ENCODE peak calls at places on chromosomes 3 and 15, in five cellular contexts. One of them, this sample, is unnamed.

GRCh38 chr15:41836713-41837454 is 1.8 kb upstream of the PLA2G4B start:
- DNase-seq in A549: no peak
- DNase-seq in HL-60: no peak
- DNase-seq in HCT116: no peak
- DNase-seq in brain microvascular endothelial cell: no peak
- DNase-seq in this sample: no peak

GRCh38 chr3:25572919-25573385 is 91.8 kb downstream of the TOP2B start:
- DNase-seq in A549: no peak
- DNase-seq in HL-60: no peak
- DNase-seq in HCT116: no peak
- DNase-seq in brain microvascular endothelial cell: peak; percentile 66
- DNase-seq in this sample: peak; percentile 65

GRCh38 chr15:38975282-38975990 is 410.8 kb upstream of the RASGRP1 start:
- DNase-seq in A549: peak; percentile 10
- DNase-seq in HL-60: no peak
- DNase-seq in HCT116: no peak
- DNase-seq in brain microvascular endothelial cell: no peak
- DNase-seq in this sample: no peak

GRCh38 chr3:142863010-142863787 is 25.7 kb downstream of the PCOLCE2 start:
- DNase-seq in A549: no peak
- DNase-seq in HL-60: no peak
- DNase-seq in HCT116: no peak
- DNase-seq in brain microvascular endothelial cell: no peak
- DNase-seq in this sample: peak; percentile 53

GRCh38 chr15:26790118-26790517 is 17.3 kb upstream of the GABRB3 start:
- DNase-seq in A549: no peak
- DNase-seq in HL-60: no peak
- DNase-seq in HCT116: no peak
- DNase-seq in brain microvascular endothelial cell: no peak
- DNase-seq in this sample: no peak

GRCh38 chr3:183967693-183968092 is 50.0 kb downstream of the ABCC5 start:
- DNase-seq in A549: no peak
- DNase-seq in HL-60: no peak
- DNase-seq in HCT116: no peak
- DNase-seq in brain microvascular endothelial cell: no peak
- DNase-seq in this sample: no peak

GRCh38 chr15:99424978-99425665 is 140.7 kb upstream of the MEF2A start:
- DNase-seq in A549: no peak
- DNase-seq in HL-60: no peak
- DNase-seq in HCT116: no peak
- DNase-seq in brain microvascular endothelial cell: peak; percentile 71
- DNase-seq in this sample: peak; percentile 78

GRCh38 chr3:129326591-129326990 is 47.9 kb downstream of the HMCES start:
- DNase-seq in A549: no peak
- DNase-seq in HL-60: no peak
- DNase-seq in HCT116: no peak
- DNase-seq in brain microvascular endothelial cell: no peak
- DNase-seq in this sample: no peak

GRCh38 chr15:96150277-96150676 is 180.2 kb upstream of the NR2F2 start:
- DNase-seq in A549: no peak
- DNase-seq in HL-60: no peak
- DNase-seq in HCT116: no peak
- DNase-seq in brain microvascular endothelial cell: no peak
- DNase-seq in this sample: no peak

GRCh38 chr15:28167042-28167441 is 67.9 kb upstream of the OCA2 start:
- DNase-seq in A549: no peak
- DNase-seq in HL-60: no peak
- DNase-seq in HCT116: no peak
- DNase-seq in brain microvascular endothelial cell: no peak
- DNase-seq in this sample: no peak

DNA sequence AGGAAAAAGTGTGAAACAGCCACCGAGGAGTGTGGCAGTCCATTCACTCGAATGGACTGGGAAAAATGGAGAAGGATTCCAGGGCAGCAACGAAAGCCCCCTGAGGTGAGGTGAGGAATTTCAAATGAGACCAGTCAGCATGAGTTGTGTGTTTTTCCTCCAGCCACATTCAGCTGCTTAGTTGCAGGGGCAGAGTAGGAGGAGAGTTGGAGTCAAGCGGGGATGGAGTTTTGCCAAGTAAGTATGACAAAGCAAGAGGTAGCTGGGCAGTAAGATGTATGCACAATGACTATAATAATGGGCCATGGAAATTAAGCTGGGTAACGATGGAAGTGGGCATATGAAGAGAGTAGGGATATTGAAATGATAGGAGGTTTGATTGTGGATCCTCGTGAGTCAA is 64.4 kb downstream of the CCDC54 start:
- DNase-seq in A549: no peak
- DNase-seq in HL-60: no peak
- DNase-seq in HCT116: no peak
- DNase-seq in brain microvascular endothelial cell: peak; percentile 47
- DNase-seq in this sample: peak; percentile 46
- TF ChIP-seq CTCF in A549: no peak
- TF ChIP-seq CTCF in HL-60: no peak
- TF ChIP-seq CTCF in HCT116: no peak
- TF ChIP-seq CTCF in brain microvascular endothelial cell: no peak
- TF ChIP-seq CTCF in this sample: no peak

GRCh38 chr15:70261083-70261482 is 163.4 kb upstream of the TLE3 start:
- DNase-seq in A549: no peak
- DNase-seq in HL-60: no peak
- DNase-seq in HCT116: no peak
- DNase-seq in brain microvascular endothelial cell: no peak
- DNase-seq in this sample: no peak

GRCh38 chr15:70260580-70260979 is 162.9 kb upstream of the TLE3 start:
- DNase-seq in A549: no peak
- DNase-seq in HL-60: no peak
- DNase-seq in HCT116: no peak
- DNase-seq in brain microvascular endothelial cell: no peak
- DNase-seq in this sample: no peak

GRCh38 chr15:70259640-70260066 is 161.9 kb upstream of the TLE3 start:
- DNase-seq in A549: peak; percentile 62
- DNase-seq in HL-60: no peak
- DNase-seq in HCT116: no peak
- DNase-seq in brain microvascular endothelial cell: no peak
- DNase-seq in this sample: no peak

GRCh38 chr15:70259030-70259424 is 161.3 kb upstream of the TLE3 start:
- DNase-seq in A549: no peak
- DNase-seq in HL-60: no peak
- DNase-seq in HCT116: no peak
- DNase-seq in brain microvascular endothelial cell: peak; percentile 62
- DNase-seq in this sample: peak; percentile 48

GRCh38 chr15:70260096-70260495 is 162.4 kb upstream of the TLE3 start:
- DNase-seq in A549: no peak
- DNase-seq in HL-60: no peak
- DNase-seq in HCT116: no peak
- DNase-seq in brain microvascular endothelial cell: no peak
- DNase-seq in this sample: no peak
- H3K4me3 ChIP-seq in A549: no peak overlapping the region
- H3K4me3 ChIP-seq in HL-60: no peak overlapping the region
- H3K4me3 ChIP-seq in HCT116: no peak overlapping the region
- H3K4me3 ChIP-seq in brain microvascular endothelial cell: no peak overlapping the region
- H3K4me3 ChIP-seq in this sample: no peak overlapping the region

GRCh38 chr3:197454014-197454413 is 101.8 kb downstream of the BDH1 start:
- DNase-seq in A549: no peak
- DNase-seq in HL-60: no peak
- DNase-seq in HCT116: peak; percentile 21
- DNase-seq in brain microvascular endothelial cell: no peak
- DNase-seq in this sample: no peak
- TF ChIP-seq CTCF in A549: peak; percentile 18
- TF ChIP-seq CTCF in HL-60: no peak
- TF ChIP-seq CTCF in HCT116: peak; percentile 49
- TF ChIP-seq CTCF in brain microvascular endothelial cell: peak; percentile 49
- TF ChIP-seq CTCF in this sample: peak; percentile 36

DNA sequence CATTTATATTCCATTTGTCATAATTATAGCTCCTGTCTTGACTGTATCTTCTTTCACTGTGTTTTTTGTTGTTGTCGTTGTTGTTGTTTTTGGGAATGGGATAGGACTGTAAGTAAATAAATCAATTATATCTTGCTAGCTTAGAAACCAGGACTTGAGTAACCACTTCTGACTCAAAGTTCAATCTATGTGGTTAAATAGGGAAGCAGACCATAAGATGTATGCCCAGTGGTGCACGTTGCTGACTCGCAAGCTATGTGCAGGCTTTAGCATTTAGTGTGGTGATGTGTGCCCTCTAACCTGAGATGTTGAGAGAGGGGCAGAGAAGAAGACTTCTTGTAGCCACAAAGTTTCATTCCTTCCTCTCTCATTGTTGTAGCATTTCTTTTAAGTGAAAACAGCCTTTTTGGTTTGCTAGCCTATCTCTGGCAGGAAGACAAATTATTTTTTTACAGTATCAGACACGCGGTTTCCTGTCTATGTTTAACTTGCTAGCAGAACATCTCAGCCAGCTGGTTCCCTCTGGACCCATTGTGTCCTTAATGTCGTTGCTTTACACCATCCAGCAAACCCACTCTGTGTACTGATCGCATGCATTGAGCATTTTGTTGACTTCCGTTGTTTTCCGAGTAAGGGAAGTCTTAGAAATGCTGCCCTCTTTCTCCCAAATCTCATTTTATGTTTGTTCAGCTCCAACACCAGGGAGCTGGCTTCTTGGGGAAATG is 52.1 kb downstream of the TGFBR2 start:
- DNase-seq in A549: no peak
- DNase-seq in HL-60: no peak
- DNase-seq in HCT116: peak; percentile 13
- DNase-seq in brain microvascular endothelial cell: peak; percentile 66
- DNase-seq in this sample: peak; percentile 89
- H3K4me3 ChIP-seq in A549: peak overlapping the region; percentile 18
- H3K4me3 ChIP-seq in HL-60: no peak overlapping the region
- H3K4me3 ChIP-seq in HCT116: no peak overlapping the region
- H3K4me3 ChIP-seq in brain microvascular endothelial cell: peak overlapping the region; percentile 3
- H3K4me3 ChIP-seq in this sample: no peak overlapping the region

DNA sequence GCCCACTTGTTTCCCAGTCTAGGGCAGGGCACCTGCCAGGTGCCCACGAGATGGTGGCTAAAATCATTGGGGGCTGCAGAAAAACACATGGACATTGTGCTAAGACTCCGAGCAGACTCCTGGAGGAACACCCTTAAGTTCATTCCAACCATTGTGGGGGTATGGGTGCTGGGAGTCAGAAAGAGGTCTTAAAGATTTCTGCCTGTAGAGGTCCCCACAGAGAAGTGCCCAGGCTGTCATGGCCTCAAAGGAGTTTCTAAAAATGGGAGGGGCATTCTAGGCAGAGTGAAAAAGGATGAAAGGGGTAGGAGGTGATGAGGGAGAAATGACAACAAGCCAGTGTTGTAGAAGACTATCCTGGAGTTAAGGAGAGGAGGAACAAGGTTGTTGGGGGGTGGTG is 17.1 kb downstream of the RBP1 start:
- DNase-seq in A549: no peak
- DNase-seq in HL-60: no peak
- DNase-seq in HCT116: no peak
- DNase-seq in brain microvascular endothelial cell: no peak
- DNase-seq in this sample: no peak
- TF ChIP-seq CTCF in A549: no peak
- TF ChIP-seq CTCF in HL-60: no peak
- TF ChIP-seq CTCF in HCT116: peak; percentile 56
- TF ChIP-seq CTCF in brain microvascular endothelial cell: peak; percentile 57
- TF ChIP-seq CTCF in this sample: no peak

GRCh38 chr15:74422370-74422722 is 11.4 kb downstream of the SEMA7A start:
- DNase-seq in A549: no peak
- DNase-seq in HL-60: no peak
- DNase-seq in HCT116: no peak
- DNase-seq in brain microvascular endothelial cell: no peak
- DNase-seq in this sample: no peak
- H3K4me3 ChIP-seq in A549: no peak overlapping the region
- H3K4me3 ChIP-seq in HL-60: no peak overlapping the region
- H3K4me3 ChIP-seq in HCT116: no peak overlapping the region
- H3K4me3 ChIP-seq in brain microvascular endothelial cell: no peak overlapping the region
- H3K4me3 ChIP-seq in this sample: no peak overlapping the region

GRCh38 chr3:150531775-150532174 is 14.5 kb downstream of the SERP1 start:
- DNase-seq in A549: no peak
- DNase-seq in HL-60: no peak
- DNase-seq in HCT116: no peak
- DNase-seq in brain microvascular endothelial cell: no peak
- DNase-seq in this sample: no peak

GRCh38 chr3:150523538-150523937 is 22.8 kb downstream of the SERP1 start:
- DNase-seq in A549: no peak
- DNase-seq in HL-60: no peak
- DNase-seq in HCT116: no peak
- DNase-seq in brain microvascular endothelial cell: no peak
- DNase-seq in this sample: no peak

GRCh38 chr3:150528359-150528797 is 17.9 kb downstream of the SERP1 start:
- DNase-seq in A549: no peak
- DNase-seq in HL-60: no peak
- DNase-seq in HCT116: no peak
- DNase-seq in brain microvascular endothelial cell: no peak
- DNase-seq in this sample: peak; percentile 46
- TF ChIP-seq CTCF in A549: peak; percentile 45
- TF ChIP-seq CTCF in HL-60: no peak
- TF ChIP-seq CTCF in HCT116: peak; percentile 35
- TF ChIP-seq CTCF in brain microvascular endothelial cell: peak; percentile 21
- TF ChIP-seq CTCF in this sample: peak; percentile 35

GRCh38 chr3:30435950-30436349 is 170.5 kb upstream of the TGFBR2 start:
- DNase-seq in A549: no peak
- DNase-seq in HL-60: no peak
- DNase-seq in HCT116: no peak
- DNase-seq in brain microvascular endothelial cell: no peak
- DNase-seq in this sample: no peak
- H3K4me3 ChIP-seq in A549: no peak overlapping the region
- H3K4me3 ChIP-seq in HL-60: no peak overlapping the region
- H3K4me3 ChIP-seq in HCT116: no peak overlapping the region
- H3K4me3 ChIP-seq in brain microvascular endothelial cell: no peak overlapping the region
- H3K4me3 ChIP-seq in this sample: no peak overlapping the region

DNA sequence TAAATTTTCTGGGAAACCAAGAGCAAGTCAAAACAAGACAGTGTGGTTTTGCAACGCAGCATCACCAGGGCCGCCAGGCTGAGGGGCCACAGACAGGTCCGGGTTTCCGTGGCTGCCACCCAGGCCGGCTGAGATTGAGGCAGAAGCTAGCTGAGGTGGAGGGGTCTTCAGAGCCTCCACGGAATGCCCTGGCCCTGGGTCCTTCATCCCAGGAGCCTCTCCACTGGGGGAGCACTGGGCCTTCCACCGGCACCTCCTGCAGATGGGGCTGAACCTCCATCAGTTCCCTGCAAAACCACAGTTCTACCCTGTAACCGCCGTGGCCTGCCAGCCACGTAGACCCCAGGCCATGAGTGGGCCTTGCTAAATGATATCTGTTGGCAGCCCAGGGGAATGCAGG is 152.7 kb downstream of the CHSY1 start:
- DNase-seq in A549: no peak
- DNase-seq in HL-60: no peak
- DNase-seq in HCT116: no peak
- DNase-seq in brain microvascular endothelial cell: no peak
- DNase-seq in this sample: no peak
- TF ChIP-seq CTCF in A549: no peak
- TF ChIP-seq CTCF in HL-60: no peak
- TF ChIP-seq CTCF in HCT116: no peak
- TF ChIP-seq CTCF in brain microvascular endothelial cell: peak; percentile 12
- TF ChIP-seq CTCF in this sample: no peak

DNA sequence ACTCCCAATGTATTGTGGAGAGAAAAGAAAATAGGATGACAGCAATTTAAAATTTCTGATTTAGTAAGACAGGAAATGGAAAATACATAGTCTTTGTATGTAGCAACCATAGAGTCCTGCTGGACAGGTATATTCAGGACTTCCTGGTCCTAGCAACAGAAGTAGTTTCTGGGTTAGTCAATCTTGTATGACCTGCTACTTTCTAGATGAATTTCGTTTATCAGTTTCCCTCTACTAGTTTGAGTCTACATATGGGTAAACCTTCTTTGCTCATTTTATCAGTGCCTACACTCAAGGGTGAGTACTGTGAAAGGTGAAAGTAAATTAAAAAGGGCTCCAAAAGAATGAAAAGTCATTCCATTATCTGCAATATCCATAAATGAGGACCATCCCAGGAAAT is 309.8 kb downstream of the UNC13C start:
- DNase-seq in A549: no peak
- DNase-seq in HL-60: no peak
- DNase-seq in HCT116: no peak
- DNase-seq in brain microvascular endothelial cell: no peak
- DNase-seq in this sample: no peak
- H3K4me3 ChIP-seq in A549: no peak overlapping the region
- H3K4me3 ChIP-seq in HL-60: no peak overlapping the region
- H3K4me3 ChIP-seq in HCT116: no peak overlapping the region
- H3K4me3 ChIP-seq in brain microvascular endothelial cell: no peak overlapping the region
- H3K4me3 ChIP-seq in this sample: no peak overlapping the region

This sample was measured in astrocyte of the spinal cord.